ENCODE peak calls at places on chromosome 14, in seven cellular contexts. One of them, this sample, is unnamed. For H3K4me1, the result is how much of the 10 kb centered on the place peaks cover.

GRCh38 chr14:78178971-78179370 is 8.8 kb downstream of the NRXN3 start:
- DNase-seq in PC-3: no peak
- DNase-seq in OCI-LY7: no peak
- DNase-seq in neural progenitor cell: no peak
- DNase-seq in GM23338: no peak
- DNase-seq in HCT116: no peak
- DNase-seq in SK-N-SH: no peak
- DNase-seq in this sample: no peak

GRCh38 chr14:26415618-26416123 is 182.2 kb downstream of the NOVA1 start:
- DNase-seq in neural progenitor cell: no peak
- DNase-seq in HCT116: no peak
- DNase-seq in GM23338: no peak
- DNase-seq in OCI-LY7: no peak
- DNase-seq in SK-N-SH: no peak
- DNase-seq in PC-3: peak
- DNase-seq in this sample: peak

GRCh38 chr14:96698846-96699543 is 98.2 kb upstream of the VRK1 start:
- DNase-seq in neural progenitor cell: no peak
- DNase-seq in OCI-LY7: no peak
- DNase-seq in PC-3: no peak
- DNase-seq in SK-N-SH: no peak
- DNase-seq in GM23338: no peak
- DNase-seq in HCT116: no peak
- DNase-seq in this sample: no peak

GRCh38 chr14:53109028-53109687 is 44.0 kb downstream of the DDHD1 start:
- DNase-seq in PC-3: no peak
- DNase-seq in neural progenitor cell: no peak
- DNase-seq in HCT116: no peak
- DNase-seq in OCI-LY7: peak
- DNase-seq in GM23338: no peak
- DNase-seq in SK-N-SH: no peak
- DNase-seq in this sample: peak

GRCh38 chr14:63214417-63215196 is 10.4 kb downstream of the RHOJ start:
- DNase-seq in SK-N-SH: no peak
- DNase-seq in HCT116: no peak
- DNase-seq in GM23338: no peak
- DNase-seq in PC-3: no peak
- DNase-seq in neural progenitor cell: no peak
- DNase-seq in OCI-LY7: no peak
- DNase-seq in this sample: no peak

GRCh38 chr14:98858158-98858557 is 413.8 kb downstream of the BCL11B start:
- DNase-seq in neural progenitor cell: no peak
- DNase-seq in GM23338: no peak
- DNase-seq in SK-N-SH: no peak
- DNase-seq in OCI-LY7: no peak
- DNase-seq in HCT116: no peak
- DNase-seq in PC-3: no peak
- DNase-seq in this sample: no peak

GRCh38 chr14:103735815-103736545 is 20.4 kb downstream of the ZFYVE21 start:
- DNase-seq in SK-N-SH: no peak
- DNase-seq in HCT116: no peak
- DNase-seq in PC-3: peak
- DNase-seq in OCI-LY7: no peak
- DNase-seq in GM23338: no peak
- DNase-seq in neural progenitor cell: no peak
- DNase-seq in this sample: no peak

GRCh38 chr14:50469982-50470381 is 62.4 kb downstream of the MAP4K5 start:
- DNase-seq in GM23338: peak
- DNase-seq in OCI-LY7: no peak
- DNase-seq in HCT116: no peak
- DNase-seq in SK-N-SH: no peak
- DNase-seq in PC-3: peak
- DNase-seq in neural progenitor cell: no peak
- DNase-seq in this sample: no peak

GRCh38 chr14:65334765-65335411 is 77.6 kb upstream of the FUT8 start:
- DNase-seq in PC-3: peak
- DNase-seq in HCT116: no peak
- DNase-seq in SK-N-SH: no peak
- DNase-seq in OCI-LY7: peak
- DNase-seq in GM23338: peak
- DNase-seq in neural progenitor cell: peak
- DNase-seq in this sample: no peak

GRCh38 chr14:99196310-99196650 is 75.7 kb downstream of the BCL11B start:
- DNase-seq in HCT116: no peak
- DNase-seq in PC-3: no peak
- DNase-seq in GM23338: no peak
- DNase-seq in neural progenitor cell: no peak
- DNase-seq in SK-N-SH: no peak
- DNase-seq in OCI-LY7: no peak
- DNase-seq in this sample: no peak

GRCh38 chr14:50831704-50832130 is 755 bp upstream of the NIN start:
- DNase-seq in PC-3: no peak
- DNase-seq in GM23338: peak
- DNase-seq in OCI-LY7: no peak
- DNase-seq in HCT116: no peak
- DNase-seq in neural progenitor cell: peak
- DNase-seq in SK-N-SH: no peak
- DNase-seq in this sample: peak

GRCh38 chr14:98932436-98933325 is 339.3 kb downstream of the BCL11B start:
- DNase-seq in neural progenitor cell: no peak
- DNase-seq in PC-3: no peak
- DNase-seq in SK-N-SH: no peak
- DNase-seq in OCI-LY7: no peak
- DNase-seq in GM23338: no peak
- DNase-seq in HCT116: no peak
- DNase-seq in this sample: no peak

GRCh38 chr14:22982013-22982476 is 306 bp downstream of the AJUBA start:
- DNase-seq in SK-N-SH: no peak
- DNase-seq in GM23338: peak
- DNase-seq in PC-3: no peak
- DNase-seq in neural progenitor cell: no peak
- DNase-seq in HCT116: no peak
- DNase-seq in OCI-LY7: no peak
- DNase-seq in this sample: no peak

GRCh38 chr14:22510527-22511110 is 78.4 kb downstream of the DAD1 start:
- DNase-seq in OCI-LY7: no peak
- DNase-seq in HCT116: no peak
- DNase-seq in GM23338: no peak
- DNase-seq in PC-3: peak
- DNase-seq in SK-N-SH: no peak
- DNase-seq in neural progenitor cell: no peak
- DNase-seq in this sample: peak

GRCh38 chr14:81400202-81400678 is at the start of gene STON2:
- DNase-seq in PC-3: peak
- DNase-seq in SK-N-SH: no peak
- DNase-seq in OCI-LY7: no peak
- DNase-seq in GM23338: no peak
- DNase-seq in neural progenitor cell: no peak
- DNase-seq in HCT116: peak
- DNase-seq in this sample: peak

GRCh38 chr14:96997269-96997668 is 200.1 kb downstream of the VRK1 start:
- DNase-seq in PC-3: no peak
- DNase-seq in SK-N-SH: no peak
- DNase-seq in neural progenitor cell: no peak
- DNase-seq in HCT116: no peak
- DNase-seq in GM23338: no peak
- DNase-seq in OCI-LY7: no peak
- DNase-seq in this sample: no peak

GRCh38 chr14:28088125-28088524 is 678.5 kb upstream of the FOXG1 start:
- DNase-seq in PC-3: no peak
- DNase-seq in HCT116: no peak
- DNase-seq in GM23338: no peak
- DNase-seq in SK-N-SH: no peak
- DNase-seq in neural progenitor cell: peak
- DNase-seq in OCI-LY7: no peak
- DNase-seq in this sample: no peak

GRCh38 chr14:65824285-65824977 is 411.9 kb downstream of the FUT8 start:
- DNase-seq in GM23338: peak
- DNase-seq in OCI-LY7: peak
- DNase-seq in HCT116: peak
- DNase-seq in PC-3: peak
- DNase-seq in neural progenitor cell: peak
- DNase-seq in SK-N-SH: peak
- DNase-seq in this sample: peak

GRCh38 chr14:22955702-22956575 is 951 bp downstream of the HAUS4 start:
- DNase-seq in OCI-LY7: peak
- DNase-seq in HCT116: no peak
- DNase-seq in neural progenitor cell: no peak
- DNase-seq in GM23338: no peak
- DNase-seq in PC-3: peak
- DNase-seq in SK-N-SH: no peak
- DNase-seq in this sample: peak

GRCh38 chr14:22791302-22791701 is 23.9 kb downstream of the SLC7A7 start:
- DNase-seq in GM23338: no peak
- DNase-seq in SK-N-SH: no peak
- DNase-seq in OCI-LY7: no peak
- DNase-seq in PC-3: peak
- DNase-seq in HCT116: no peak
- DNase-seq in neural progenitor cell: no peak
- DNase-seq in this sample: peak

GRCh38 chr14:94143239-94143638 is 13.8 kb upstream of the IFI27L2 start:
- DNase-seq in PC-3: peak
- DNase-seq in GM23338: peak
- DNase-seq in OCI-LY7: peak
- DNase-seq in SK-N-SH: no peak
- DNase-seq in neural progenitor cell: peak
- DNase-seq in HCT116: peak
- DNase-seq in this sample: no peak

GRCh38 chr14:72443991-72444431 is 449.9 kb downstream of the DPF3 start:
- DNase-seq in neural progenitor cell: no peak
- DNase-seq in OCI-LY7: peak
- DNase-seq in HCT116: no peak
- DNase-seq in SK-N-SH: no peak
- DNase-seq in PC-3: no peak
- DNase-seq in GM23338: no peak
- DNase-seq in this sample: no peak

GRCh38 chr14:74965770-74966153 is 10.4 kb upstream of the PGF start:
- DNase-seq in SK-N-SH: no peak
- DNase-seq in neural progenitor cell: no peak
- DNase-seq in OCI-LY7: no peak
- DNase-seq in GM23338: no peak
- DNase-seq in PC-3: peak
- DNase-seq in HCT116: no peak
- DNase-seq in this sample: peak
- TF ChIP-seq EZH2phosphoT487 in SK-N-SH: no peak
- TF ChIP-seq EZH2phosphoT487 in neural progenitor cell: no peak
- TF ChIP-seq EZH2phosphoT487 in OCI-LY7: no peak
- TF ChIP-seq EZH2phosphoT487 in GM23338: no peak
- TF ChIP-seq EZH2phosphoT487 in PC-3: no peak
- TF ChIP-seq EZH2phosphoT487 in HCT116: no peak
- TF ChIP-seq EZH2phosphoT487 in this sample: no peak

DNA sequence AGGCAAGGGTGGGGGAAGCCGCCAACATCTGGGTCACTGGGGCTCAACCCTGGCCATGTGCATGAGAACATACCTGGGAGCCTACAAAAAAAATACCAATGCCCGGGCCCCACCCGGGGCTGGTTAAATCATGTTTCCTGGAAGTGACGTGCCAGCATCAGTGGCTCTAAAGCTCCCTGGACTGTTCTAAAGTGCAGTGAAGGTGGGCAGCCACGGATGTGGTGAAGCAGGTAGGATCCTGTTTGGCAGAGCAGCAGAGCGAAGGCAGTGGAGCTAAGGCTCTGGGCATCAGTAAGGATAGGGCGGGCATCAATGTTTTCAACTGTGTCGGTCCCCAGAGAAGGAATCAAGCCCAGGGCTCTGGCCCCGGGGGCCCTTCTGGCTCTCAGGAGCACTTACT is 525 bp upstream of the GPR68 start:
- DNase-seq in SK-N-SH: no peak
- DNase-seq in OCI-LY7: no peak
- DNase-seq in PC-3: no peak
- DNase-seq in HCT116: no peak
- DNase-seq in GM23338: no peak
- DNase-seq in neural progenitor cell: no peak
- DNase-seq in this sample: no peak
- H3K4me3 ChIP-seq in SK-N-SH: no peak
- H3K4me3 ChIP-seq in OCI-LY7: no peak
- H3K4me3 ChIP-seq in PC-3: no peak
- H3K4me3 ChIP-seq in HCT116: no peak
- H3K4me3 ChIP-seq in GM23338: no peak
- H3K4me3 ChIP-seq in neural progenitor cell: no peak
- H3K4me3 ChIP-seq in this sample: peak

GRCh38 chr14:61472801-61473376 is 151.5 kb downstream of the PRKCH start:
- DNase-seq in GM23338: no peak
- DNase-seq in OCI-LY7: peak
- DNase-seq in PC-3: no peak
- DNase-seq in neural progenitor cell: no peak
- DNase-seq in SK-N-SH: no peak
- DNase-seq in HCT116: no peak
- DNase-seq in this sample: peak

GRCh38 chr14:61475316-61475715 is 153.9 kb downstream of the PRKCH start:
- DNase-seq in PC-3: peak
- DNase-seq in GM23338: peak
- DNase-seq in SK-N-SH: no peak
- DNase-seq in HCT116: peak
- DNase-seq in OCI-LY7: peak
- DNase-seq in neural progenitor cell: peak
- DNase-seq in this sample: peak

GRCh38 chr14:61476105-61476736 is 154.8 kb downstream of the PRKCH start:
- DNase-seq in neural progenitor cell: no peak
- DNase-seq in PC-3: no peak
- DNase-seq in HCT116: no peak
- DNase-seq in OCI-LY7: peak
- DNase-seq in GM23338: no peak
- DNase-seq in SK-N-SH: no peak
- DNase-seq in this sample: peak

GRCh38 chr14:61474021-61474420 is 152.6 kb downstream of the PRKCH start:
- DNase-seq in SK-N-SH: no peak
- DNase-seq in HCT116: no peak
- DNase-seq in GM23338: no peak
- DNase-seq in neural progenitor cell: no peak
- DNase-seq in PC-3: no peak
- DNase-seq in OCI-LY7: no peak
- DNase-seq in this sample: no peak

DNA sequence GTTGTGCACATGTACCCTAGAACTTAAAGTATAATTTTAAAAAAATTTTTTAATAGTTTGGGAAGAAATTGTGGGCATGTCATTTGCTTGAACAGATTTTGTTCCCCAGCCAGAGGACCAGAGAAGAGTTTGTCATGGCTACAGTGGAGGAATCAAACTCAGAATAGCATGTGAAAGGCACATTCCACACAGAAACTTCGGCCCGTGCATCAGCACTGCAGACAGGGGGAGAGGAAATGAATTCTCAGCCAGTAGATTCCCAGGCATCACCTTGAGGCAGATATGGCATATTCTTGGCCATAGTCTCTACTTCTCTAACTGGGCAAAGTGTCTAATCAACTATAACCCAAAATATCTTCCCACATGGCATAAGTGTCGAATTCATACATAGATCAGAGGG is 153.3 kb downstream of the PRKCH start:
- DNase-seq in neural progenitor cell: no peak
- DNase-seq in HCT116: no peak
- DNase-seq in PC-3: no peak
- DNase-seq in SK-N-SH: no peak
- DNase-seq in GM23338: no peak
- DNase-seq in OCI-LY7: no peak
- DNase-seq in this sample: no peak
- H3K4me1 ChIP-seq in neural progenitor cell: under half
- H3K4me1 ChIP-seq in HCT116: under half
- H3K4me1 ChIP-seq in PC-3: half or more
- H3K4me1 ChIP-seq in SK-N-SH: under half
- H3K4me1 ChIP-seq in GM23338: under half
- H3K4me1 ChIP-seq in OCI-LY7: half or more
- H3K4me1 ChIP-seq in this sample: half or more

GRCh38 chr14:105168496-105168978 is at the start of gene JAG2:
- DNase-seq in neural progenitor cell: peak
- DNase-seq in SK-N-SH: peak
- DNase-seq in OCI-LY7: peak
- DNase-seq in PC-3: peak
- DNase-seq in GM23338: peak
- DNase-seq in HCT116: no peak
- DNase-seq in this sample: peak
- TF ChIP-seq EZH2phosphoT487 in neural progenitor cell: no peak
- TF ChIP-seq EZH2phosphoT487 in SK-N-SH: no peak
- TF ChIP-seq EZH2phosphoT487 in OCI-LY7: no peak
- TF ChIP-seq EZH2phosphoT487 in PC-3: no peak
- TF ChIP-seq EZH2phosphoT487 in GM23338: no peak
- TF ChIP-seq EZH2phosphoT487 in HCT116: no peak
- TF ChIP-seq EZH2phosphoT487 in this sample: no peak